ENCODE peak calls at places on chromosomes 7 and 10, in ten cellular contexts. I is substantia nigra; T is activated CD4-positive, alpha-beta T cell treated with anti-CD3 and anti-CD28 coated beads for 1 hour; N is activated CD8-positive, alpha-beta memory T cell treated with anti-CD3 and anti-CD28 coated beads, Interleukin-2, amount 50 U/mL, for 4 hours; Q is GDM1; K is M059J; O is stimulated activated CD4-positive, alpha-beta T cell treated with anti-CD3 and anti-CD28 coated beads, Interleukin-2, amount 100 ng/mL, for 48 hours; D is right atrium auricular region; X is nephron progenitor cell; G is activated T-helper 9 cell treated with anti-CD3 and anti-CD28 coated beads, Interleukin-2, amount 50 U/mL, for 16 hours. P is an unnamed sample.

GRCh38 chr10:91672021-91672608 is 39.2 kb upstream of the PPP1R3C start:
- DNase-seq in O (no peak), T (no peak), Q (peak), D (no peak), N (no peak), X (peak), G (no peak), K (peak), I (no peak), P (no peak)

GRCh38 chr10:44233561-44234470 is 151.1 kb downstream of the CXCL12 start:
- DNase-seq in O (no peak), K (no peak), N (no peak), X (peak), G (no peak), T (no peak), Q (no peak), D (no peak), I (no peak), P (no peak)

GRCh38 chr7:50678586-50678985 is 104.1 kb downstream of the GRB10 start:
- DNase-seq in I (no peak), N (no peak), X (no peak), O (no peak), K (no peak), Q (no peak), T (no peak), D (no peak), G (no peak), P (no peak)

GRCh38 chr7:31747553-31747952 is 60.5 kb downstream of the PPP1R17 start:
- DNase-seq in I (no peak), N (no peak), K (peak), X (no peak), O (no peak), D (no peak), T (no peak), G (no peak), Q (no peak), P (no peak)

GRCh38 chr10:59234814-59235429 is 58.5 kb downstream of the PHYHIPL start:
- DNase-seq in G (no peak), D (no peak), Q (no peak), N (no peak), T (no peak), X (peak), O (no peak), K (peak), I (no peak), P (no peak)

GRCh38 chr10:62814901-62815372 is 1.2 kb downstream of the EGR2 start:
- DNase-seq in X (peak), Q (no peak), K (peak), N (peak), O (no peak), G (no peak), I (no peak), T (no peak), D (no peak), P (no peak)

GRCh38 chr10:4240641-4241197 is 455.7 kb upstream of the KLF6 start:
- DNase-seq in X (no peak), D (no peak), K (peak), O (no peak), G (no peak), T (no peak), N (no peak), Q (no peak), I (no peak), P (no peak)

GRCh38 chr10:47246409-47247189 is 53.4 kb upstream of the GDF10 start:
- DNase-seq in I (no peak), T (no peak), N (no peak), X (no peak), K (no peak), Q (no peak), G (no peak), D (peak), O (no peak), P (no peak)

GRCh38 chr7:151122276-151122675 is 36.0 kb downstream of the AGAP3 start:
- DNase-seq in K (no peak), D (no peak), Q (no peak), O (no peak), N (no peak), X (peak), I (peak), G (no peak), T (no peak), P (no peak)

GRCh38 chr7:149821191-149822148 is 16.7 kb upstream of the ZNF862 start:
- DNase-seq in Q (no peak), T (no peak), O (no peak), G (no peak), D (no peak), N (no peak), X (no peak), K (no peak), I (no peak), P (no peak)